ENCODE peak calls at places on chromosomes 2 and 18, in eight cellular contexts. One of them, this sample, is unnamed.

GRCh38 chr2:95270541-95271081 is 3.6 kb upstream of the PROM2 start:
- DNase-seq in neural crest cell: no peak
- DNase-seq in H54: no peak
- DNase-seq in activated T-cell treated with anti-CD3 and anti-CD28 coated beads, Interleukin-2, amount 50 U/mL, for 1 hour: no peak
- DNase-seq in AG09309: no peak
- DNase-seq in amniotic epithelial cell: no peak
- DNase-seq in adrenal gland: no peak
- DNase-seq in frontal cortex: no peak
- DNase-seq in this sample: peak; percentile 30

GRCh38 chr2:100736121-100736915 is 83.6 kb upstream of the NPAS2 start:
- DNase-seq in activated T-cell treated with anti-CD3 and anti-CD28 coated beads, Interleukin-2, amount 50 U/mL, for 1 hour: no peak
- DNase-seq in neural crest cell: no peak
- DNase-seq in H54: no peak
- DNase-seq in adrenal gland: no peak
- DNase-seq in frontal cortex: no peak
- DNase-seq in AG09309: no peak
- DNase-seq in amniotic epithelial cell: no peak
- DNase-seq in this sample: no peak

GRCh38 chr2:172927381-172928357 is 148.0 kb upstream of the MAP3K20 start:
- DNase-seq in frontal cortex: no peak
- DNase-seq in adrenal gland: peak; percentile 89
- DNase-seq in H54: no peak
- DNase-seq in AG09309: peak; percentile 61
- DNase-seq in amniotic epithelial cell: peak; percentile 68
- DNase-seq in neural crest cell: no peak
- DNase-seq in activated T-cell treated with anti-CD3 and anti-CD28 coated beads, Interleukin-2, amount 50 U/mL, for 1 hour: no peak
- DNase-seq in this sample: no peak

GRCh38 chr2:216789088-216789487 is 70.8 kb downstream of the TNP1 start:
- DNase-seq in AG09309: no peak
- DNase-seq in H54: no peak
- DNase-seq in neural crest cell: no peak
- DNase-seq in activated T-cell treated with anti-CD3 and anti-CD28 coated beads, Interleukin-2, amount 50 U/mL, for 1 hour: no peak
- DNase-seq in frontal cortex: no peak
- DNase-seq in amniotic epithelial cell: peak; percentile 24
- DNase-seq in adrenal gland: no peak
- DNase-seq in this sample: no peak

GRCh38 chr18:13376298-13376840 is 157.8 kb downstream of the LDLRAD4 start:
- DNase-seq in H54: no peak
- DNase-seq in AG09309: no peak
- DNase-seq in adrenal gland: no peak
- DNase-seq in frontal cortex: no peak
- DNase-seq in neural crest cell: no peak
- DNase-seq in amniotic epithelial cell: no peak
- DNase-seq in activated T-cell treated with anti-CD3 and anti-CD28 coated beads, Interleukin-2, amount 50 U/mL, for 1 hour: peak; percentile 64
- DNase-seq in this sample: no peak

GRCh38 chr2:179596018-179596417 is 265.4 kb downstream of the ZNF385B start:
- DNase-seq in H54: no peak
- DNase-seq in AG09309: peak; percentile 63
- DNase-seq in amniotic epithelial cell: peak; percentile 48
- DNase-seq in neural crest cell: no peak
- DNase-seq in frontal cortex: no peak
- DNase-seq in activated T-cell treated with anti-CD3 and anti-CD28 coated beads, Interleukin-2, amount 50 U/mL, for 1 hour: no peak
- DNase-seq in adrenal gland: no peak
- DNase-seq in this sample: no peak

GRCh38 chr2:8544786-8545631 is 136.8 kb upstream of the ID2 start:
- DNase-seq in AG09309: peak; percentile 80
- DNase-seq in amniotic epithelial cell: peak; percentile 85
- DNase-seq in adrenal gland: peak; percentile 73
- DNase-seq in H54: peak; percentile 92
- DNase-seq in neural crest cell: no peak
- DNase-seq in activated T-cell treated with anti-CD3 and anti-CD28 coated beads, Interleukin-2, amount 50 U/mL, for 1 hour: peak; percentile 77
- DNase-seq in frontal cortex: peak; percentile 60
- DNase-seq in this sample: peak; percentile 89

GRCh38 chr2:68653538-68653982 is 10.2 kb downstream of the PROKR1 start:
- DNase-seq in H54: peak; percentile 15
- DNase-seq in AG09309: no peak
- DNase-seq in adrenal gland: no peak
- DNase-seq in frontal cortex: peak; percentile 11
- DNase-seq in amniotic epithelial cell: peak; percentile 73
- DNase-seq in activated T-cell treated with anti-CD3 and anti-CD28 coated beads, Interleukin-2, amount 50 U/mL, for 1 hour: peak; percentile 23
- DNase-seq in neural crest cell: no peak
- DNase-seq in this sample: no peak

GRCh38 chr18:54888933-54889332 is 60.7 kb downstream of the RAB27B start:
- DNase-seq in frontal cortex: no peak
- DNase-seq in adrenal gland: no peak
- DNase-seq in H54: no peak
- DNase-seq in activated T-cell treated with anti-CD3 and anti-CD28 coated beads, Interleukin-2, amount 50 U/mL, for 1 hour: no peak
- DNase-seq in AG09309: peak; percentile 75
- DNase-seq in amniotic epithelial cell: peak; percentile 92
- DNase-seq in neural crest cell: no peak
- DNase-seq in this sample: no peak

GRCh38 chr2:232013701-232014353 is 52.3 kb downstream of the DIS3L2 start:
- DNase-seq in H54: peak; percentile 61
- DNase-seq in AG09309: peak; percentile 73
- DNase-seq in frontal cortex: no peak
- DNase-seq in neural crest cell: no peak
- DNase-seq in amniotic epithelial cell: peak; percentile 97
- DNase-seq in adrenal gland: no peak
- DNase-seq in activated T-cell treated with anti-CD3 and anti-CD28 coated beads, Interleukin-2, amount 50 U/mL, for 1 hour: no peak
- DNase-seq in this sample: no peak

GRCh38 chr2:41879367-41879871 is 168.4 kb upstream of the PKDCC start:
- DNase-seq in adrenal gland: no peak
- DNase-seq in activated T-cell treated with anti-CD3 and anti-CD28 coated beads, Interleukin-2, amount 50 U/mL, for 1 hour: no peak
- DNase-seq in neural crest cell: no peak
- DNase-seq in H54: no peak
- DNase-seq in AG09309: no peak
- DNase-seq in amniotic epithelial cell: peak; percentile 65
- DNase-seq in frontal cortex: peak; percentile 13
- DNase-seq in this sample: no peak

GRCh38 chr2:3465844-3466481 is 53.4 kb downstream of the ADI1 start:
- DNase-seq in H54: peak; percentile 76
- DNase-seq in frontal cortex: no peak
- DNase-seq in adrenal gland: peak; percentile 62
- DNase-seq in AG09309: peak; percentile 80
- DNase-seq in neural crest cell: no peak
- DNase-seq in activated T-cell treated with anti-CD3 and anti-CD28 coated beads, Interleukin-2, amount 50 U/mL, for 1 hour: no peak
- DNase-seq in amniotic epithelial cell: peak; percentile 98
- DNase-seq in this sample: no peak

GRCh38 chr18:51998711-51999110 is 341.3 kb upstream of the DCC start:
- DNase-seq in AG09309: no peak
- DNase-seq in activated T-cell treated with anti-CD3 and anti-CD28 coated beads, Interleukin-2, amount 50 U/mL, for 1 hour: no peak
- DNase-seq in H54: no peak
- DNase-seq in amniotic epithelial cell: no peak
- DNase-seq in frontal cortex: no peak
- DNase-seq in adrenal gland: no peak
- DNase-seq in neural crest cell: no peak
- DNase-seq in this sample: no peak

GRCh38 chr2:70613510-70613909 is 59.9 kb upstream of the TGFA start:
- DNase-seq in AG09309: no peak
- DNase-seq in H54: no peak
- DNase-seq in amniotic epithelial cell: no peak
- DNase-seq in frontal cortex: no peak
- DNase-seq in activated T-cell treated with anti-CD3 and anti-CD28 coated beads, Interleukin-2, amount 50 U/mL, for 1 hour: no peak
- DNase-seq in adrenal gland: no peak
- DNase-seq in neural crest cell: no peak
- DNase-seq in this sample: no peak

GRCh38 chr2:63438171-63438570 is 150.1 kb downstream of the WDPCP start:
- DNase-seq in adrenal gland: no peak
- DNase-seq in AG09309: no peak
- DNase-seq in frontal cortex: no peak
- DNase-seq in neural crest cell: no peak
- DNase-seq in H54: no peak
- DNase-seq in activated T-cell treated with anti-CD3 and anti-CD28 coated beads, Interleukin-2, amount 50 U/mL, for 1 hour: no peak
- DNase-seq in amniotic epithelial cell: no peak
- DNase-seq in this sample: no peak

This sample was measured in upper lobe of right lung.